ENCODE peak calls at places on chromosomes 1 and 21, in five cellular contexts. One of them, this sample, is unnamed.

GRCh38 chr1:59071289-59071688 is 225.6 kb upstream of the FGGY start:
- DNase-seq in nucleus accumbens: no peak
- DNase-seq in fibroblast of lung: no peak
- DNase-seq in colonic mucosa: peak; percentile 39
- DNase-seq in bronchial epithelial cell: no peak
- DNase-seq in this sample: no peak

GRCh38 chr1:152577168-152577567 is 3.1 kb downstream of the LCE3D start:
- DNase-seq in nucleus accumbens: no peak
- DNase-seq in fibroblast of lung: no peak
- DNase-seq in colonic mucosa: no peak
- DNase-seq in bronchial epithelial cell: peak; percentile 27
- DNase-seq in this sample: no peak

GRCh38 chr1:204513117-204513716 is 3.0 kb upstream of the MDM4 start:
- DNase-seq in nucleus accumbens: no peak
- DNase-seq in fibroblast of lung: no peak
- DNase-seq in colonic mucosa: no peak
- DNase-seq in bronchial epithelial cell: no peak
- DNase-seq in this sample: no peak

GRCh38 chr1:54888080-54888733 is 1.2 kb upstream of the DHCR24 start:
- DNase-seq in nucleus accumbens: no peak
- DNase-seq in fibroblast of lung: no peak
- DNase-seq in colonic mucosa: no peak
- DNase-seq in bronchial epithelial cell: peak; percentile 27
- DNase-seq in this sample: no peak

GRCh38 chr1:227792216-227793078 is 23.0 kb upstream of the PRSS38 start:
- DNase-seq in nucleus accumbens: no peak
- DNase-seq in fibroblast of lung: no peak
- DNase-seq in colonic mucosa: no peak
- DNase-seq in bronchial epithelial cell: no peak
- DNase-seq in this sample: no peak

GRCh38 chr1:189305279-189305678 is 1172.4 kb downstream of the BRINP3 start:
- DNase-seq in nucleus accumbens: no peak
- DNase-seq in fibroblast of lung: no peak
- DNase-seq in colonic mucosa: no peak
- DNase-seq in bronchial epithelial cell: no peak
- DNase-seq in this sample: no peak

GRCh38 chr1:41719128-41719527 is 199.6 kb downstream of the HIVEP3 start:
- DNase-seq in nucleus accumbens: no peak
- DNase-seq in fibroblast of lung: no peak
- DNase-seq in colonic mucosa: no peak
- DNase-seq in bronchial epithelial cell: no peak
- DNase-seq in this sample: no peak

GRCh38 chr1:201228011-201228983 is 37.7 kb downstream of the IGFN1 start:
- DNase-seq in nucleus accumbens: no peak
- DNase-seq in fibroblast of lung: no peak
- DNase-seq in colonic mucosa: peak; percentile 14
- DNase-seq in bronchial epithelial cell: no peak
- DNase-seq in this sample: no peak

GRCh38 chr21:32475162-32475812 is 62.8 kb downstream of the EVA1C start:
- DNase-seq in nucleus accumbens: no peak
- DNase-seq in fibroblast of lung: peak; percentile 76
- DNase-seq in colonic mucosa: no peak
- DNase-seq in bronchial epithelial cell: no peak
- DNase-seq in this sample: no peak

GRCh38 chr21:46096596-46096981 is 1.3 kb upstream of the COL6A2 start:
- DNase-seq in nucleus accumbens: no peak
- DNase-seq in fibroblast of lung: no peak
- DNase-seq in colonic mucosa: no peak
- DNase-seq in bronchial epithelial cell: no peak
- DNase-seq in this sample: no peak

GRCh38 chr1:119862276-119862675 is 34.0 kb downstream of the ADAM30 start:
- DNase-seq in nucleus accumbens: no peak
- DNase-seq in fibroblast of lung: peak; percentile 60
- DNase-seq in colonic mucosa: no peak
- DNase-seq in bronchial epithelial cell: no peak
- DNase-seq in this sample: no peak

GRCh38 chr21:41406340-41406739 is 19.7 kb upstream of the MX1 start:
- DNase-seq in nucleus accumbens: no peak
- DNase-seq in fibroblast of lung: no peak
- DNase-seq in colonic mucosa: no peak
- DNase-seq in bronchial epithelial cell: no peak
- DNase-seq in this sample: peak; percentile 10

GRCh38 chr1:32335619-32335950 is 448 bp downstream of the MARCKSL1 start:
- DNase-seq in nucleus accumbens: no peak
- DNase-seq in fibroblast of lung: no peak
- DNase-seq in colonic mucosa: no peak
- DNase-seq in bronchial epithelial cell: no peak
- DNase-seq in this sample: no peak

GRCh38 chr1:223177681-223178080 is 34.6 kb upstream of the TLR5 start:
- DNase-seq in nucleus accumbens: no peak
- DNase-seq in fibroblast of lung: no peak
- DNase-seq in colonic mucosa: peak; percentile 24
- DNase-seq in bronchial epithelial cell: no peak
- DNase-seq in this sample: no peak

GRCh38 chr1:109828756-109829505 is 65.2 kb upstream of the EPS8L3 start:
- DNase-seq in nucleus accumbens: no peak
- DNase-seq in fibroblast of lung: peak; percentile 47
- DNase-seq in colonic mucosa: no peak
- DNase-seq in bronchial epithelial cell: peak; percentile 47
- DNase-seq in this sample: peak; percentile 40

GRCh38 chr1:7449750-7450149 is 321.3 kb upstream of the VAMP3 start:
- DNase-seq in nucleus accumbens: no peak
- DNase-seq in fibroblast of lung: no peak
- DNase-seq in colonic mucosa: no peak
- DNase-seq in bronchial epithelial cell: no peak
- DNase-seq in this sample: no peak

GRCh38 chr1:178513278-178513983 is 522 bp downstream of the TEX35 start:
- DNase-seq in nucleus accumbens: no peak
- DNase-seq in fibroblast of lung: peak; percentile 20
- DNase-seq in colonic mucosa: peak; percentile 42
- DNase-seq in bronchial epithelial cell: peak; percentile 17
- DNase-seq in this sample: no peak

GRCh38 chr1:156407344-156407743 is 38.3 kb downstream of the RHBG start:
- DNase-seq in nucleus accumbens: peak; percentile 72
- DNase-seq in fibroblast of lung: no peak
- DNase-seq in colonic mucosa: no peak
- DNase-seq in bronchial epithelial cell: no peak
- DNase-seq in this sample: no peak

GRCh38 chr1:211610779-211611556 is 32.0 kb upstream of the SLC30A1 start:
- DNase-seq in nucleus accumbens: no peak
- DNase-seq in fibroblast of lung: peak; percentile 75
- DNase-seq in colonic mucosa: no peak
- DNase-seq in bronchial epithelial cell: no peak
- DNase-seq in this sample: no peak

GRCh38 chr1:44049839-44050238 is 18.6 kb upstream of the SLC6A9 start:
- DNase-seq in nucleus accumbens: no peak
- DNase-seq in fibroblast of lung: peak; percentile 96
- DNase-seq in colonic mucosa: no peak
- DNase-seq in bronchial epithelial cell: peak; percentile 91
- DNase-seq in this sample: peak; percentile 92

GRCh38 chr1:231676487-231676886 is 49.9 kb downstream of the DISC1 start:
- DNase-seq in nucleus accumbens: no peak
- DNase-seq in fibroblast of lung: no peak
- DNase-seq in colonic mucosa: no peak
- DNase-seq in bronchial epithelial cell: no peak
- DNase-seq in this sample: no peak

GRCh38 chr1:212158912-212159796 is 123.6 kb downstream of the DTL start:
- DNase-seq in nucleus accumbens: no peak
- DNase-seq in fibroblast of lung: no peak
- DNase-seq in colonic mucosa: no peak
- DNase-seq in bronchial epithelial cell: no peak
- DNase-seq in this sample: no peak

GRCh38 chr1:244450597-244451538 is 841 bp downstream of the ADSS2 start:
- DNase-seq in nucleus accumbens: peak; percentile 48
- DNase-seq in fibroblast of lung: peak; percentile 77
- DNase-seq in colonic mucosa: peak; percentile 68
- DNase-seq in bronchial epithelial cell: peak; percentile 49
- DNase-seq in this sample: peak; percentile 77

GRCh38 chr21:44368711-44369446 is 15.5 kb downstream of the TRPM2 start:
- DNase-seq in nucleus accumbens: no peak
- DNase-seq in fibroblast of lung: no peak
- DNase-seq in colonic mucosa: no peak
- DNase-seq in bronchial epithelial cell: no peak
- DNase-seq in this sample: no peak

GRCh38 chr1:109763646-109764415 is at the start of gene EPS8L3:
- DNase-seq in nucleus accumbens: no peak
- DNase-seq in fibroblast of lung: no peak
- DNase-seq in colonic mucosa: peak; percentile 95
- DNase-seq in bronchial epithelial cell: no peak
- DNase-seq in this sample: no peak

GRCh38 chr1:117788014-117788413 is 141.4 kb downstream of the GDAP2 start:
- DNase-seq in nucleus accumbens: no peak
- DNase-seq in fibroblast of lung: no peak
- DNase-seq in colonic mucosa: no peak
- DNase-seq in bronchial epithelial cell: no peak
- DNase-seq in this sample: no peak

GRCh38 chr1:205680073-205680851 is at the start of gene SLC45A3:
- DNase-seq in nucleus accumbens: peak; percentile 47
- DNase-seq in fibroblast of lung: no peak
- DNase-seq in colonic mucosa: peak; percentile 66
- DNase-seq in bronchial epithelial cell: no peak
- DNase-seq in this sample: no peak

GRCh38 chr21:34199121-34199910 is 125.9 kb downstream of the MRPS6 start:
- DNase-seq in nucleus accumbens: no peak
- DNase-seq in fibroblast of lung: no peak
- DNase-seq in colonic mucosa: no peak
- DNase-seq in bronchial epithelial cell: no peak
- DNase-seq in this sample: no peak

GRCh38 chr1:226643701-226644540 is 95.2 kb downstream of the ITPKB start:
- DNase-seq in nucleus accumbens: no peak
- DNase-seq in fibroblast of lung: no peak
- DNase-seq in colonic mucosa: no peak
- DNase-seq in bronchial epithelial cell: no peak
- DNase-seq in this sample: no peak

This sample was measured in MCF 10A.